ENCODE peak calls at places on chromosomes 2 and 18, in seven cellular contexts. E is esophagus squamous epithelium, S is IMR-90, M is gastrocnemius medialis, Z is heart left ventricle, N is prostate gland, U is body of pancreas. Q is an unnamed sample.

GRCh38 chr2:156400704-156401678 is 35.2 kb upstream of the GPD2 start:
- DNase-seq in E (no peak), S (peak; percentile 85), M (peak; percentile 39), Z (peak; percentile 78), N (peak; percentile 80), U (peak; percentile 83), Q (peak; percentile 89)

GRCh38 chr2:62443886-62444285 is 62.1 kb downstream of the TMEM17 start:
- DNase-seq in E (no peak), S (no peak), M (no peak), Z (no peak), N (no peak), U (no peak), Q (no peak)

GRCh38 chr2:157751462-157752058 is 122.9 kb upstream of the ACVR1C start:
- DNase-seq in E (no peak), S (peak; percentile 57), M (no peak), Z (no peak), N (no peak), U (peak; percentile 76), Q (no peak)

GRCh38 chr18:2410688-2411087 is 160.6 kb downstream of the METTL4 start:
- DNase-seq in E (no peak), S (no peak), M (no peak), Z (no peak), N (no peak), U (no peak), Q (no peak)

GRCh38 chr2:164495491-164496223 is 125.6 kb downstream of the GRB14 start:
- DNase-seq in E (no peak), S (peak; percentile 43), M (no peak), Z (no peak), N (no peak), U (no peak), Q (no peak)

GRCh38 chr18:22459491-22459890 is 41.8 kb upstream of the CTAGE1 start:
- DNase-seq in E (no peak), S (no peak), M (no peak), Z (no peak), N (no peak), U (no peak), Q (no peak)

GRCh38 chr18:1026930-1027329 is 122.3 kb downstream of the ADCYAP1 start:
- DNase-seq in E (no peak), S (no peak), M (no peak), Z (no peak), N (no peak), U (no peak), Q (no peak)

GRCh38 chr2:55019547-55020258 is 30.5 kb downstream of the RTN4 start:
- DNase-seq in E (no peak), S (no peak), M (no peak), Z (no peak), N (no peak), U (no peak), Q (no peak)

GRCh38 chr2:239758325-239758877 is 266.7 kb downstream of the NDUFA10 start:
- DNase-seq in E (no peak), S (peak; percentile 3), M (no peak), Z (no peak), N (no peak), U (no peak), Q (no peak)

GRCh38 chr2:112488201-112488600 is 6.2 kb downstream of the TTL start:
- DNase-seq in E (no peak), S (no peak), M (no peak), Z (no peak), N (no peak), U (no peak), Q (no peak)

GRCh38 chr2:160214461-160215055 is 14.5 kb upstream of the ITGB6 start:
- DNase-seq in E (no peak), S (peak; percentile 90), M (peak; percentile 36), Z (peak; percentile 54), N (peak; percentile 16), U (no peak), Q (no peak)

GRCh38 chr2:64474200-64474630 is 20.3 kb downstream of the LGALSL start:
- DNase-seq in E (no peak), S (no peak), M (no peak), Z (no peak), N (no peak), U (no peak), Q (no peak)

GRCh38 chr2:214574077-214574775 is 163.4 kb downstream of the VWC2L start:
- DNase-seq in E (no peak), S (no peak), M (no peak), Z (no peak), N (no peak), U (no peak), Q (no peak)

GRCh38 chr2:9174771-9175441 is 31.7 kb upstream of the ASAP2 start:
- DNase-seq in E (no peak), S (peak; percentile 92), M (no peak), Z (no peak), N (no peak), U (no peak), Q (no peak)

GRCh38 chr2:239935789-239936758 is 89.1 kb downstream of the NDUFA10 start:
- DNase-seq in E (no peak), S (no peak), M (no peak), Z (peak; percentile 27), N (no peak), U (peak; percentile 2), Q (peak; percentile 50)

GRCh38 chr2:174717273-174717672 is 47.0 kb downstream of the CHRNA1 start:
- DNase-seq in E (no peak), S (peak; percentile 53), M (no peak), Z (no peak), N (no peak), U (no peak), Q (no peak)

GRCh38 chr2:143482761-143483160 is 353.5 kb downstream of the ARHGAP15 start:
- DNase-seq in E (no peak), S (no peak), M (no peak), Z (no peak), N (no peak), U (no peak), Q (no peak)

GRCh38 chr2:179193759-179194394 is 70.8 kb downstream of the SESTD1 start:
- DNase-seq in E (no peak), S (no peak), M (no peak), Z (no peak), N (no peak), U (no peak), Q (no peak)
- H3K9me3 ChIP-seq in E (peaks cover 7% of the 10 kb centered on the region), S (no peaks in the 10 kb centered on the region), M (no peaks in the 10 kb centered on the region), Z (peaks cover 8% of the 10 kb centered on the region), N (no peaks in the 10 kb centered on the region), U (no peaks in the 10 kb centered on the region), Q (no peaks in the 10 kb centered on the region)

GRCh38 chr2:95526360-95527341 is 42.1 kb upstream of the TRIM43B start:
- DNase-seq in E (no peak), S (peak; percentile 67), M (peak; percentile 9), Z (peak; percentile 89), N (peak; percentile 54), U (peak; percentile 81), Q (peak; percentile 78)
- TF ChIP-seq POLR2A in E (peak; percentile 4), S (no peak), M (no peak), Z (no peak), N (no peak), U (peak; percentile 69), Q (no peak)

DNA sequence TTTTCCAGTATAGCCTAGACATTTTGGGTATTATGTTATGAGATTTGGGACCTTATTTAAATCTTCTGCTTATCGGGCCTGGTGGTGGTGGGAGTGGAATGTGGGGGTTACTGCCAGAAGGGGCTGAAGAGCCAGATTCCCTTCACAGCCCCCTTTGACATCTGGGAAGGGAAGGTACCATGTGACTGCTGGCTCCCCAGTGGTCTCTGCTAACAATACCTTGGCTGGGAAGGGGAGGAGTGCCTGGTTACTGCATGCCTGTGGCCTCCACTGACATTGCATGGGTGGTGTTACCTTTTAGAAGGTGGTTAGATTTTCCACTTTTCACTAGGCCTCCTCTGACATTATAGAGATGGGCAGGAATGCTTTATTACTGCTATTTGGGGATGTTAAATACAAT is 8.0 kb downstream of the ATP9B start:
- DNase-seq in E (no peak), S (no peak), M (no peak), Z (no peak), N (no peak), U (no peak), Q (no peak)
- H3K9me3 ChIP-seq in E (no peaks in the 10 kb centered on the region), S (no peaks in the 10 kb centered on the region), M (no peaks in the 10 kb centered on the region), Z (no peaks in the 10 kb centered on the region), N (no peaks in the 10 kb centered on the region), U (no peaks in the 10 kb centered on the region), Q (no peaks in the 10 kb centered on the region)

GRCh38 chr2:240997856-240998705 is at the start of gene SNED1:
- DNase-seq in E (no peak), S (peak; percentile 66), M (peak; percentile 87), Z (peak; percentile 93), N (peak; percentile 92), U (peak; percentile 94), Q (peak; percentile 93)
- TF ChIP-seq POLR2A in E (peak; percentile 49), S (no peak), M (peak; percentile 92), Z (no peak), N (peak; percentile 77), U (peak; percentile 46), Q (no peak)

DNA sequence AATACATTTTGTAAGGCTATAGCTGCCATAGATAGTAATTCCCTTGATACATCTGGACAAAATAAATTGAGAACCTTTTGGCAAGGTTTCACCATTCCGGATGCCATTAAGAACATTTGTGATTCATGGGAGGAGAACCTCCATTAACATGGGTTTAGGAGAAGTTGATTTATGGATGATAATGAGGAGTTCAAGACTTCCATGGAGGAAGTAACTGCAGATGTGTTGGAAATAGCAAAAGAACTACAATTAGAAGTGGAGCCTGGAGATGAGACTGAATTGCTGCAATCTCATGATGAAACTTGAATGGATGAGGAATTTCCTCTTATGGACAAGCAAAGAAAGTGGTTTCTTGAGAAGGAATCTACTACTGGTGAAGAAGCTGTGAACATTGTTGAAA is 17.3 kb downstream of the PHLPP1 start:
- DNase-seq in E (no peak), S (no peak), M (no peak), Z (no peak), N (no peak), U (no peak), Q (no peak)
- H3K9me3 ChIP-seq in E (no peaks in the 10 kb centered on the region), S (no peaks in the 10 kb centered on the region), M (no peaks in the 10 kb centered on the region), Z (peaks cover 11% of the 10 kb centered on the region), N (no peaks in the 10 kb centered on the region), U (no peaks in the 10 kb centered on the region), Q (no peaks in the 10 kb centered on the region)

DNA sequence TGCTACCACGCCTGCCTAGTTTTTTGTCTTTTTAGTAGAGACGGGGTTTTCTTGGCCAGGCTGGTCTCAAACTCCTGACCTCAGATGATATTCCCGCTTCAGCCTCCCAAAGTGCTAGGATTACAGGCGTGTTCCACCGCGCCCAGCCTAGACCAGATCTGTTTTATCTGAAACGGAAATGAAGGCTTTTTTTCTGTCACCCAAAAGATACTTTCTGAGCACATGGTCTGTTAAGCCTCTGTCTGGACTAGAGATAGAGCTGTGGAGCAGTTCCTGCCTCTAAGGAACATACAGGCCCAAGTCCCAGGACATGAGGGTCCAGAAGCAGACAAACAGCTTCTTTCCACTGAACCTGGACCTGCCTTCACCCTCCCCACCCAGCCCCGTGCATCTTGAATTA is 43.6 kb upstream of the PTMA start:
- DNase-seq in E (no peak), S (no peak), M (no peak), Z (no peak), N (no peak), U (no peak), Q (no peak)
- TF ChIP-seq POLR2A in E (no peak), S (no peak), M (no peak), Z (no peak), N (no peak), U (no peak), Q (no peak)

DNA sequence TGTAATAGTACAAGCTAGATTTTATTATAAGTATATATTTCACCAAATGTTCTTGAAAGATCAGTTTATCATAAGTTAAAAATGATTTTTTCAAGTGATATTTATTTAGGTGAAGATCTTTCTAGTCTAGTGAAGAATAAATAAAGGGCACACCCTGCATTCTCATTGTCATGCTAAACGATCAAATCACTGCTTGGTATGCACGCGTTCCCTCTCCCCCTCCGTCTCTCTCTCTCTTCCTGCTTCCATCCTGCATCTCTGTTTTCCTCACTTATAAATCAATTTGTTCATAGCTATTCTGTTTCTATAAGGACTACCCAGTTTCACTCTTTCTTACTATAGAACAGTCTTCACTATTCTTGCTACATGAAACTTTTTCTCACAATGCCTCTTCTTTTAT is 1067.4 kb downstream of the LRP1B start:
- DNase-seq in E (no peak), S (no peak), M (no peak), Z (no peak), N (no peak), U (no peak), Q (no peak)
- H3K9me3 ChIP-seq in E (no peaks in the 10 kb centered on the region), S (no peaks in the 10 kb centered on the region), M (no peaks in the 10 kb centered on the region), Z (no peaks in the 10 kb centered on the region), N (no peaks in the 10 kb centered on the region), U (no peaks in the 10 kb centered on the region), Q (no peaks in the 10 kb centered on the region)